ENCODE peak calls at places on chromosomes 16 and 17, in seven cellular contexts. S is psoas muscle, E is stomach, U is mesendoderm, C is left ventricle myocardium inferior, A is AG04449, F is BJ. D is an unnamed sample.

GRCh38 chr17:47703191-47703591 is 9.2 kb downstream of the TBKBP1 start:
- DNase-seq in S (no peak), E (no peak), U (no peak), C (no peak), A (no peak), F (no peak), D (no peak)

GRCh38 chr16:1723450-1724147 is 17.6 kb downstream of the MAPK8IP3 start:
- DNase-seq in S (no peak), E (peak), U (peak), C (no peak), A (no peak), F (no peak), D (peak)

GRCh38 chr16:78705694-78706093 is 606.2 kb downstream of the WWOX start:
- DNase-seq in S (no peak), E (no peak), U (peak), C (no peak), A (no peak), F (no peak), D (peak)

GRCh38 chr16:67086829-67087228 is 22.9 kb upstream of the PHAF1 start:
- DNase-seq in S (no peak), E (no peak), U (no peak), C (no peak), A (no peak), F (no peak), D (no peak)

GRCh38 chr17:75488693-75489510 is 26.4 kb downstream of the CASKIN2 start:
- DNase-seq in S (peak), E (no peak), U (no peak), C (no peak), A (no peak), F (no peak), D (no peak)

GRCh38 chr17:49404371-49404770 is 10.3 kb downstream of the PHB1 start:
- DNase-seq in S (no peak), E (no peak), U (no peak), C (no peak), A (no peak), F (no peak), D (no peak)

GRCh38 chr17:51721711-51722110 is 436.8 kb downstream of the CA10 start:
- DNase-seq in S (no peak), E (no peak), U (no peak), C (no peak), A (no peak), F (no peak), D (no peak)

GRCh38 chr17:46194393-46195216 is 1.4 kb upstream of the KANSL1 start:
- DNase-seq in S (no peak), E (no peak), U (peak), C (no peak), A (no peak), F (no peak), D (peak)

GRCh38 chr17:40348562-40349476 is 15.7 kb downstream of the GJD3 start:
- DNase-seq in S (peak), E (peak), U (no peak), C (peak), A (no peak), F (no peak), D (no peak)

GRCh38 chr16:70638814-70639792 is 7.3 kb upstream of the IL34 start:
- DNase-seq in S (no peak), E (no peak), U (peak), C (no peak), A (no peak), F (no peak), D (peak)

DNA sequence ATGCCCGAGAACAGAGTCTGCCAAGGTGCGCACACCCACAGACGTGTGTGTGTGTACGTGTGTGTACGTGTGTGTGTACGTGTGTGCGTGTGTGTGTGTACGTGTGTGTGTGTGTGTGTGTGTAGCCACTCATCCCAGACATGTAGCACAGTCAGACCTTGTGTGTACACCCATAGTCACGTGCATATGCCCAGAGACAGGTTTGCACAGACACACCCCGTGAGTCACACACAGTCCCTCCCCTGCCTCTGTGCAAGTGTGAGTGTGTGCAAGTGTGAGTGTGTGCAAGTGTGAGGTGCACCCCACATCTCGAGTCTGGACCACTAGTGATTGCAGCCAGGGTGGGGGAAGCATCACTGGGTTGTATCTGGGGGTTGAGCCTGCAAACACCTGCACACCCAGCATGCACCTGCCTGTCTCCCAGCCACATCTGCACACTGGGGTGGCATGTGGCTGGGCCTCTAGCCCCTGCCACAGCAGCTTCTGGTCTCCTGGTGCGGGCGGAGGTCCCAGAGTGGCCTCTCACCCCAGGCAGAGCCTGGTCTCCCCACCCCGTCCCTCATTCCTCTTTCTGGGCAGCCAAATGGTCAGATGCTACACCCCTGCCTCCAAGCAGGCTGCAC is 23.6 kb downstream of the BAHCC1 start:
- DNase-seq in S (no peak), E (no peak), U (no peak), C (no peak), A (no peak), F (no peak), D (no peak)
- H3K4me3 ChIP-seq in S (peak), E (no peak), U (no peak), C (peak), A (no peak), F (no peak), D (no peak)

GRCh38 chr17:74430385-74430705 is 1.5 kb upstream of the GPRC5C start:
- DNase-seq in S (no peak), E (no peak), U (no peak), C (no peak), A (no peak), F (no peak), D (no peak)

GRCh38 chr17:74433421-74434121 is 1.7 kb downstream of the GPRC5C start:
- DNase-seq in S (no peak), E (peak), U (peak), C (no peak), A (no peak), F (no peak), D (peak)

GRCh38 chr17:74430706-74431567 is 951 bp upstream of the GPRC5C start:
- DNase-seq in S (peak), E (peak), U (peak), C (peak), A (no peak), F (no peak), D (peak)

GRCh38 chr17:74431568-74432483 is at the start of gene GPRC5C:
- DNase-seq in S (peak), E (peak), U (peak), C (peak), A (no peak), F (no peak), D (peak)

GRCh38 chr17:74432484-74433391 is 850 bp downstream of the GPRC5C start:
- DNase-seq in S (no peak), E (no peak), U (peak), C (no peak), A (no peak), F (no peak), D (peak)
- H3K4me3 ChIP-seq in S (peak), E (peak), U (peak), C (peak), A (no peak), F (no peak), D (peak)

DNA sequence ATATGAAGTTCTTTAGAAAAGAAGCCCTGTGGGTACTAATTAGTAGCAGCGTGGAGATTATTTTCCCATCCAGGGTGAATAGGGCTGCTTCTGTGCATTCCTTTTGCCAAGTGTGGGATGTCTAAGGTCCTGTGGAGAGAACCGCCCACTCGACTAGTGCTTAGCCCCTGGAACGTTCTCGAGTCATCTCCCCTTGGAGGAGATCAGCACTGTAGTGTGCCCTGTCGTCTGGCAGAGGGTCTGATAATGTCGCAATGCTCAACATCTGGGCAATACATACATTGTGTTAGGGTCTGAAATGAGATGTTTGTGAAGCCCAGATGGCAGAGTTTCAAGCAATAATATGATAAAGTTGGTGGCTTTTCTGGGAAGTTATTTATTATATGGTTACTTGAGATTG is 64.8 kb downstream of the SPECC1 start:
- DNase-seq in S (no peak), E (no peak), U (no peak), C (no peak), A (no peak), F (no peak), D (no peak)
- H3K4me3 ChIP-seq in S (peak), E (peak), U (no peak), C (peak), A (no peak), F (no peak), D (no peak)

DNA sequence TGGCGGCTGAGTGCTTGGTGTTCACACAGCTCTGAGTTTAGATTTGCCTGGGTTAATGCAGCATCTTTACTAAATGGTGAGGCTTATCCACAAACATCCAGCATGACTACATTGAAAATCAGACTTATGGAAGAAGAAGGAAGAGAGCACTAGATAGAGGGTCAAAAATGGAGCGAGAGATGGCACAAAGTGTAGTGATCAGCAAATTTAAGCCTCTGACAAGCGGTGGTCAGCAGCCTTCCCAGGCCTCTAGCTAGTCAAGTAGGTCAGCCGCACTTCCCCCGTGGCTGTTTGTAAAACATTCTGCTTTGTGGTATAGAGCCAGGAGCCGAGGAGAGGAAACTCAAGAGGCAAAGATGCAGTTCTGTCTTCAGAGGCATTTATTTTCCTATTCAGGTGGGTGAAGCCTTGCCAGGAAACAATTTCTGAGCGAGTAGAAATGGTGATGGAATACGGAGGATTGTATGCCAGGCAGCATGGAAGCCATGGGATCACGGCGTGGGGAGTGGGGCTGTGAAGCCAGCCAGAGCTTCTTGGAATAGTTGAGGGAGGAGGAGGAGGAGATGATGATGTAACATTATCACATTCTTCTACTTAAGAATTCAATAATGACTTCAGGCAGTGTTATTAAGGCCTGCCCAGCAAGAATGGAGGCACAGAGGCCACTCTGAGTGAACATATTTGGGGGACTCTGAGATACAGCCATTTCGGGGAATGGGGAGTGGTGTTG is 118.9 kb downstream of the MSI2 start:
- DNase-seq in S (no peak), E (no peak), U (peak), C (no peak), A (no peak), F (no peak), D (no peak)
- H3K4me3 ChIP-seq in S (no peak), E (no peak), U (no peak), C (no peak), A (no peak), F (no peak), D (no peak)